ENCODE peak calls at places on chromosome 3, in seven cellular contexts. F is mucosa of descending colon, B is progenitor cell of endocrine pancreas, V is A549, Y is RWPE1, U is gastrocnemius medialis, N is heart right ventricle. I is an unnamed sample.

GRCh38 chr3:126156468-126156867 is 23.9 kb downstream of the ALDH1L1 start:
- DNase-seq in F (peak), B (no peak), V (peak), Y (peak), U (no peak), N (no peak), I (no peak)

GRCh38 chr3:150232992-150233451 is 175.1 kb upstream of the TSC22D2 start:
- DNase-seq in F (no peak), B (no peak), V (no peak), Y (peak), U (no peak), N (peak), I (no peak)

GRCh38 chr3:94433811-94434210 is 370.9 kb downstream of the NSUN3 start:
- DNase-seq in F (no peak), B (no peak), V (no peak), Y (no peak), U (no peak), N (no peak), I (no peak)

GRCh38 chr3:48598323-48599076 is 3.4 kb upstream of the COL7A1 start:
- DNase-seq in F (no peak), B (no peak), V (peak), Y (peak), U (peak), N (peak), I (no peak)

GRCh38 chr3:186519021-186519658 is 25.0 kb downstream of the CRYGS start:
- DNase-seq in F (peak), B (no peak), V (no peak), Y (no peak), U (no peak), N (no peak), I (no peak)

GRCh38 chr3:49269443-49269842 is 7.6 kb downstream of the C3orf62 start:
- DNase-seq in F (no peak), B (no peak), V (no peak), Y (no peak), U (no peak), N (no peak), I (no peak)

GRCh38 chr3:149013726-149014125 is 22.4 kb downstream of the GYG1 start:
- DNase-seq in F (no peak), B (no peak), V (no peak), Y (no peak), U (no peak), N (no peak), I (no peak)

GRCh38 chr3:193951859-193952258 is 184.1 kb upstream of the HES1 start:
- DNase-seq in F (no peak), B (no peak), V (no peak), Y (peak), U (no peak), N (no peak), I (no peak)

GRCh38 chr3:47846186-47846879 is 43.4 kb downstream of the DHX30 start:
- DNase-seq in F (no peak), B (no peak), V (no peak), Y (no peak), U (no peak), N (no peak), I (no peak)

GRCh38 chr3:30637310-30638227 is 31.2 kb downstream of the TGFBR2 start:
- DNase-seq in F (no peak), B (no peak), V (no peak), Y (no peak), U (no peak), N (no peak), I (no peak)

GRCh38 chr3:131755380-131755779 is 252.6 kb upstream of the MRPL3 start:
- DNase-seq in F (no peak), B (no peak), V (no peak), Y (no peak), U (no peak), N (no peak), I (no peak)

GRCh38 chr3:16723994-16724393 is 118.8 kb upstream of the DAZL start:
- DNase-seq in F (no peak), B (no peak), V (no peak), Y (no peak), U (no peak), N (no peak), I (no peak)
- TF ChIP-seq CTCF in F (no peak), B (peak), V (no peak), Y (no peak), U (no peak), N (no peak), I (no peak)

GRCh38 chr3:127427169-127427655 is 139.4 kb upstream of the PRR20G start:
- DNase-seq in F (no peak), B (no peak), V (no peak), Y (no peak), U (no peak), N (no peak), I (no peak)
- TF ChIP-seq CTCF in F (no peak), B (no peak), V (no peak), Y (no peak), U (no peak), N (no peak), I (no peak)

DNA sequence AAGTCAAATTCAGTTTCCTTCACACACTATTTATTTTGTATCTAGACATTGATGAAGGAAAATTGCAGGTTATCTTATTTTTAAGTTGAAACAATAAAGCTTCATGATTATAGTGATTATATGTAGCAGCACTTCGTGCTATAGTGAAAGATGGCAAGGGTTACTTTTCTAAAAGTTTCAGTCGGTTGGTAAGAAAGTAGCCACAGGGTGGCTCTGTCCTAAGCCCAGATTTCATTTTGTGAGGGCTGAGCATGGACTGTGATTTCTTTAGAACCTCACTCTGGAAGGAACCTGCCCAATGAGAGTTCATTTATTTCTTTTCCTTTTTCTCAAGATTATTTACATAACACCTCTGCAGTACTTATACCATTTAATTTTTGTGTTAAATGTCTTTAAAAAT is 66.5 kb downstream of the NME9 start:
- DNase-seq in F (no peak), B (no peak), V (no peak), Y (no peak), U (no peak), N (no peak), I (no peak)
- TF ChIP-seq CTCF in F (no peak), B (no peak), V (no peak), Y (no peak), U (no peak), N (no peak), I (no peak)

GRCh38 chr3:10416730-10417300 is 88.6 kb downstream of the ATP2B2 start:
- DNase-seq in F (no peak), B (no peak), V (no peak), Y (no peak), U (no peak), N (no peak), I (no peak)

GRCh38 chr3:10419637-10420232 is 85.7 kb downstream of the ATP2B2 start:
- DNase-seq in F (no peak), B (no peak), V (no peak), Y (peak), U (no peak), N (no peak), I (no peak)

GRCh38 chr3:10421996-10422395 is 83.4 kb downstream of the ATP2B2 start:
- DNase-seq in F (no peak), B (no peak), V (no peak), Y (no peak), U (no peak), N (no peak), I (no peak)

GRCh38 chr3:10420745-10421475 is 84.5 kb downstream of the ATP2B2 start:
- DNase-seq in F (no peak), B (no peak), V (no peak), Y (no peak), U (no peak), N (no peak), I (no peak)

GRCh38 chr3:10417849-10418248 is 87.5 kb downstream of the ATP2B2 start:
- DNase-seq in F (no peak), B (no peak), V (peak), Y (peak), U (no peak), N (no peak), I (no peak)
- TF ChIP-seq CTCF in F (no peak), B (no peak), V (peak), Y (no peak), U (peak), N (peak), I (no peak)

I was measured in nephron progenitor cell.